ENCODE peak calls at places on chromosome 15, in five cellular contexts. Z is foreskin fibroblast; O is astrocyte of the cerebellum; J is GM23248; N is stimulated activated CD8-positive, alpha-beta memory T cell treated with anti-CD3 and anti-CD28 coated beads, Interleukin-2, amount 100 ng/mL, for 1 hour. P is an unnamed sample.
A peak's percentile ranks its signal among the peaks of the same experiment; 100 is the strongest.

GRCh38 chr15:67080900-67081431 is 15.6 kb downstream of the SMAD3 start:
- DNase-seq in Z (peak; percentile 90), O (no peak), J (peak; percentile 98), N (no peak), P (no peak)

GRCh38 chr15:75622505-75622904 is 3.0 kb downstream of the SNUPN start:
- DNase-seq in Z (no peak), O (no peak), J (no peak), N (no peak), P (no peak)

GRCh38 chr15:24944939-24945338 is 9.8 kb upstream of the SNRPN start:
- DNase-seq in Z (no peak), O (no peak), J (no peak), N (no peak), P (no peak)

GRCh38 chr15:44101286-44101685 is 93.8 kb downstream of the FRMD5 start:
- DNase-seq in Z (peak; percentile 39), O (no peak), J (peak; percentile 74), N (no peak), P (no peak)

GRCh38 chr15:61832223-61832622 is 228.0 kb downstream of the VPS13C start:
- DNase-seq in Z (no peak), O (no peak), J (no peak), N (no peak), P (no peak)

GRCh38 chr15:99424131-99424571 is 141.6 kb upstream of the MEF2A start:
- DNase-seq in Z (no peak), O (no peak), J (no peak), N (no peak), P (no peak)

GRCh38 chr15:40902605-40903561 is 8.6 kb downstream of the VPS18 start:
- DNase-seq in Z (peak; percentile 36), O (no peak), J (no peak), N (no peak), P (no peak)

GRCh38 chr15:72116680-72117447 is 1.1 kb downstream of the MYO9A start:
- DNase-seq in Z (peak; percentile 30), O (no peak), J (peak; percentile 59), N (no peak), P (no peak)

GRCh38 chr15:64907991-64908390 is 3.7 kb upstream of the ANKDD1A start:
- DNase-seq in Z (no peak), O (no peak), J (no peak), N (no peak), P (no peak)

GRCh38 chr15:52546031-52546751 is 17.5 kb upstream of the MYO5A start:
- DNase-seq in Z (no peak), O (no peak), J (no peak), N (no peak), P (no peak)

GRCh38 chr15:91783001-91783400 is 70.5 kb upstream of the SLCO3A1 start:
- DNase-seq in Z (no peak), O (no peak), J (no peak), N (no peak), P (no peak)

GRCh38 chr15:57377478-57377847 is 1.2 kb downstream of the CGNL1 start:
- DNase-seq in Z (no peak), O (no peak), J (no peak), N (no peak), P (no peak)

GRCh38 chr15:66649235-66649984 is 52.6 kb upstream of the SMAD6 start:
- DNase-seq in Z (no peak), O (no peak), J (no peak), N (no peak), P (no peak)

GRCh38 chr15:76903251-76903681 is 1.9 kb downstream of the SCAPER start:
- DNase-seq in Z (peak; percentile 52), O (no peak), J (peak; percentile 54), N (no peak), P (peak; percentile 13)

GRCh38 chr15:45441686-45442085 is 63.3 kb upstream of the GATM start:
- DNase-seq in Z (no peak), O (no peak), J (no peak), N (no peak), P (no peak)

GRCh38 chr15:85312925-85313324 is 67.5 kb upstream of the AKAP13 start:
- DNase-seq in Z (peak; percentile 47), O (peak; percentile 77), J (peak; percentile 45), N (no peak), P (no peak)